ENCODE peak calls at places on chromosomes 2 and 18, in six cellular contexts. W, Z, P, Y, O and C are unnamed samples.

GRCh38 chr2:154882725-154883124 is 184.2 kb downstream of the KCNJ3 start:
- DNase-seq in W (no peak), Z (no peak), P (no peak), Y (no peak), O (no peak), C (no peak)

GRCh38 chr2:40463112-40463511 is 11.2 kb upstream of the SLC8A1 start:
- DNase-seq in W (no peak), Z (no peak), P (no peak), Y (no peak), O (no peak), C (no peak)

GRCh38 chr2:729363-729762 is 52.2 kb upstream of the TMEM18 start:
- DNase-seq in W (no peak), Z (no peak), P (no peak), Y (no peak), O (no peak), C (no peak)

GRCh38 chr18:45538444-45538843 is 76.8 kb upstream of the SLC14A2 start:
- DNase-seq in W (no peak), Z (no peak), P (no peak), Y (peak; percentile 23), O (no peak), C (no peak)

GRCh38 chr18:13376841-13377351 is 158.3 kb downstream of the LDLRAD4 start:
- DNase-seq in W (no peak), Z (no peak), P (no peak), Y (peak; percentile 78), O (no peak), C (no peak)

GRCh38 chr18:629303-630150 is 27.9 kb upstream of the TYMS start:
- DNase-seq in W (peak; percentile 16), Z (no peak), P (no peak), Y (no peak), O (no peak), C (peak; percentile 31)

GRCh38 chr2:66443183-66443976 is 8.5 kb downstream of the MEIS1 start:
- DNase-seq in W (no peak), Z (no peak), P (no peak), Y (no peak), O (no peak), C (no peak)

GRCh38 chr18:12497839-12498238 is 90.1 kb downstream of the PRELID3A start:
- DNase-seq in W (no peak), Z (no peak), P (no peak), Y (no peak), O (no peak), C (no peak)

GRCh38 chr2:237514474-237515130 is 27.6 kb downstream of the MLPH start:
- DNase-seq in W (no peak), Z (no peak), P (no peak), Y (no peak), O (no peak), C (no peak)

GRCh38 chr2:9178905-9179571 is 27.6 kb upstream of the ASAP2 start:
- DNase-seq in W (peak; percentile 74), Z (peak; percentile 55), P (no peak), Y (peak; percentile 91), O (no peak), C (no peak)

GRCh38 chr18:12531747-12532146 is 124.0 kb downstream of the PRELID3A start:
- DNase-seq in W (no peak), Z (no peak), P (peak; percentile 79), Y (no peak), O (no peak), C (peak; percentile 22)

GRCh38 chr2:30694286-30695055 is 112.8 kb downstream of the CAPN13 start:
- DNase-seq in W (peak; percentile 22), Z (no peak), P (peak; percentile 59), Y (peak; percentile 48), O (no peak), C (no peak)

GRCh38 chr2:24313744-24314632 is 46.3 kb downstream of the ITSN2 start:
- DNase-seq in W (peak; percentile 18), Z (no peak), P (no peak), Y (no peak), O (no peak), C (no peak)

GRCh38 chr18:70068981-70069380 is 121.3 kb upstream of the CD226 start:
- DNase-seq in W (no peak), Z (no peak), P (no peak), Y (no peak), O (no peak), C (no peak)

GRCh38 chr18:5475252-5475651 is 68.5 kb downstream of the EPB41L3 start:
- DNase-seq in W (no peak), Z (no peak), P (no peak), Y (no peak), O (peak; percentile 14), C (no peak)

GRCh38 chr2:165793161-165793778 is 777 bp downstream of the GALNT3 start:
- DNase-seq in W (peak; percentile 41), Z (no peak), P (no peak), Y (peak; percentile 85), O (no peak), C (peak; percentile 29)

GRCh38 chr2:201966691-201967388 is 66.8 kb upstream of the FZD7 start:
- DNase-seq in W (no peak), Z (no peak), P (peak; percentile 88), Y (no peak), O (no peak), C (peak; percentile 70)

GRCh38 chr2:44268259-44268649 is 7.0 kb upstream of the SLC3A1 start:
- DNase-seq in W (peak; percentile 53), Z (no peak), P (no peak), Y (no peak), O (no peak), C (no peak)

GRCh38 chr2:28995765-28996164 is 14.7 kb downstream of the TOGARAM2 start:
- DNase-seq in W (no peak), Z (no peak), P (no peak), Y (no peak), O (no peak), C (no peak)

GRCh38 chr18:67694787-67695186 is 178.3 kb upstream of the DSEL start:
- DNase-seq in W (no peak), Z (no peak), P (no peak), Y (no peak), O (no peak), C (no peak)

GRCh38 chr2:143030127-143030526 is 99.1 kb upstream of the ARHGAP15 start:
- DNase-seq in W (no peak), Z (no peak), P (no peak), Y (no peak), O (no peak), C (no peak)

GRCh38 chr2:85851253-85851955 is 37.4 kb downstream of the ST3GAL5 start:
- DNase-seq in W (no peak), Z (peak; percentile 54), P (no peak), Y (peak; percentile 89), O (peak; percentile 48), C (no peak)

GRCh38 chr2:135557533-135557932 is 26.2 kb downstream of the R3HDM1 start:
- DNase-seq in W (peak; percentile 5), Z (no peak), P (no peak), Y (no peak), O (no peak), C (no peak)

GRCh38 chr2:42116195-42117181 is 52.7 kb upstream of the EML4 start:
- DNase-seq in W (peak; percentile 65), Z (no peak), P (no peak), Y (no peak), O (no peak), C (no peak)

GRCh38 chr2:215685218-215685962 is 249.5 kb upstream of the FN1 start:
- DNase-seq in W (no peak), Z (no peak), P (no peak), Y (no peak), O (no peak), C (no peak)

GRCh38 chr2:175690113-175690716 is 311.9 kb downstream of the LNPK start:
- DNase-seq in W (peak; percentile 71), Z (no peak), P (peak; percentile 72), Y (no peak), O (peak; percentile 35), C (peak; percentile 79)

GRCh38 chr2:187920511-187920910 is 366.3 kb upstream of the TFPI start:
- DNase-seq in W (no peak), Z (no peak), P (no peak), Y (no peak), O (no peak), C (no peak)

GRCh38 chr2:195560209-195560907 is 96.7 kb upstream of the SLC39A10 start:
- DNase-seq in W (no peak), Z (no peak), P (no peak), Y (no peak), O (no peak), C (no peak)

GRCh38 chr2:105278654-105279053 is 37.1 kb downstream of the GPR45 start:
- DNase-seq in W (no peak), Z (no peak), P (no peak), Y (no peak), O (no peak), C (no peak)